ENCODE peak calls at places on chromosomes 11 and 22, in nine cellular contexts. Z is kidney glomerular epithelial cell; M is NCI-H1092 treated with DMSO at 0.1 percent for 48 hours; R is sciatic nerve; D is left cardiac atrium; C is OCI-M1; P is activated naive CD8-positive, alpha-beta T cell treated with anti-CD3 and anti-CD28 coated beads, Interleukin-2, amount 50 U/mL, for 16 hours; G is activated CD4-positive, alpha-beta T cell treated with anti-CD3 and anti-CD28 coated beads, Interleukin-2, amount 10 ng/mL, durations not matched to agents 7 days and 5 days; B is psoas muscle. L is an unnamed sample.

GRCh38 chr22:45009881-45010531 is at the start of gene PHF21B:
- DNase-seq in Z (no peak), M (no peak), R (peak; percentile 77), D (peak; percentile 71), C (no peak), P (no peak), G (no peak), B (peak; percentile 57), L (no peak)

GRCh38 chr22:23029521-23030228 is 40.6 kb upstream of the GNAZ start:
- DNase-seq in Z (no peak), M (no peak), R (no peak), D (no peak), C (no peak), P (no peak), G (no peak), B (no peak), L (no peak)

GRCh38 chr22:24807284-24807950 is 1.4 kb downstream of the SGSM1 start:
- DNase-seq in Z (no peak), M (no peak), R (peak; percentile 59), D (peak; percentile 55), C (no peak), P (no peak), G (no peak), B (no peak), L (no peak)

GRCh38 chr22:17772249-17772962 is 1.9 kb downstream of the BID start:
- DNase-seq in Z (no peak), M (no peak), R (no peak), D (no peak), C (no peak), P (no peak), G (no peak), B (no peak), L (no peak)

GRCh38 chr11:117037952-117038350 is 60.3 kb downstream of the SIK3 start:
- DNase-seq in Z (no peak), M (no peak), R (no peak), D (no peak), C (peak; percentile 44), P (no peak), G (no peak), B (no peak), L (no peak)

GRCh38 chr11:66070604-66071325 is 693 bp downstream of the PACS1 start:
- DNase-seq in Z (no peak), M (no peak), R (peak; percentile 82), D (peak; percentile 75), C (peak; percentile 43), P (no peak), G (no peak), B (peak; percentile 77), L (no peak)

GRCh38 chr11:8544807-8545206 is 49.2 kb downstream of the STK33 start:
- DNase-seq in Z (no peak), M (no peak), R (no peak), D (no peak), C (no peak), P (no peak), G (no peak), B (no peak), L (no peak)

GRCh38 chr11:75509201-75509600 is 16.5 kb downstream of the GDPD5 start:
- DNase-seq in Z (no peak), M (no peak), R (no peak), D (no peak), C (peak; percentile 56), P (no peak), G (no peak), B (no peak), L (no peak)

GRCh38 chr11:50379484-50379883 is 346.8 kb downstream of the OR4C45 start:
- DNase-seq in Z (no peak), M (no peak), R (no peak), D (no peak), C (no peak), P (no peak), G (no peak), B (no peak), L (no peak)

GRCh38 chr11:115476463-115477286 is 27.5 kb downstream of the CADM1 start:
- DNase-seq in Z (no peak), M (peak; percentile 51), R (no peak), D (no peak), C (no peak), P (no peak), G (no peak), B (no peak), L (no peak)

GRCh38 chr11:59866397-59866796 is at the start of gene TCN1:
- DNase-seq in Z (no peak), M (no peak), R (no peak), D (no peak), C (peak; percentile 92), P (no peak), G (no peak), B (no peak), L (no peak)

GRCh38 chr22:42269407-42270177 is 861 bp downstream of the TCF20 start:
- DNase-seq in Z (no peak), M (no peak), R (no peak), D (peak; percentile 45), C (peak; percentile 51), P (peak; percentile 49), G (peak; percentile 79), B (peak; percentile 60), L (no peak)

GRCh38 chr22:23393721-23394320 is 186.3 kb downstream of the IGLL1 start:
- DNase-seq in Z (no peak), M (no peak), R (no peak), D (no peak), C (no peak), P (no peak), G (no peak), B (peak; percentile 55), L (no peak)

GRCh38 chr11:24773326-24773725 is 276.5 kb downstream of the LUZP2 start:
- DNase-seq in Z (no peak), M (no peak), R (no peak), D (no peak), C (no peak), P (no peak), G (no peak), B (no peak), L (no peak)

GRCh38 chr11:112057170-112057569 is 16.6 kb downstream of the PIH1D2 start:
- DNase-seq in Z (no peak), M (no peak), R (no peak), D (no peak), C (no peak), P (no peak), G (no peak), B (no peak), L (no peak)

L was measured in iPS DF 19.7.